ENCODE peak calls at places on chromosomes 13 and 19, in eight cellular contexts. One of them, this sample, is unnamed.

GRCh38 chr19:50492303-50493052 is 15.8 kb upstream of the GARIN5A start:
- DNase-seq in mucosa of descending colon: no peak
- DNase-seq in fibroblast of lung: no peak
- DNase-seq in AG10803: no peak
- DNase-seq in pancreas: no peak
- DNase-seq in AG04450: no peak
- DNase-seq in HFF-Myc: no peak
- DNase-seq in brain microvascular endothelial cell: no peak
- DNase-seq in this sample: peak; percentile 69

GRCh38 chr13:20230913-20231838 is 943 bp downstream of the GJB6 start:
- DNase-seq in brain microvascular endothelial cell: no peak
- DNase-seq in HFF-Myc: no peak
- DNase-seq in fibroblast of lung: no peak
- DNase-seq in mucosa of descending colon: no peak
- DNase-seq in AG04450: no peak
- DNase-seq in AG10803: no peak
- DNase-seq in pancreas: no peak
- DNase-seq in this sample: peak; percentile 36

GRCh38 chr19:32206065-32206464 is 139.3 kb upstream of the ZNF507 start:
- DNase-seq in HFF-Myc: no peak
- DNase-seq in mucosa of descending colon: no peak
- DNase-seq in brain microvascular endothelial cell: no peak
- DNase-seq in AG10803: no peak
- DNase-seq in fibroblast of lung: no peak
- DNase-seq in AG04450: no peak
- DNase-seq in pancreas: no peak
- DNase-seq in this sample: no peak

GRCh38 chr19:8163781-8164180 is 14.4 kb upstream of the FBN3 start:
- DNase-seq in fibroblast of lung: peak; percentile 73
- DNase-seq in HFF-Myc: no peak
- DNase-seq in pancreas: no peak
- DNase-seq in brain microvascular endothelial cell: no peak
- DNase-seq in AG10803: no peak
- DNase-seq in AG04450: no peak
- DNase-seq in mucosa of descending colon: no peak
- DNase-seq in this sample: no peak

GRCh38 chr19:10259162-10259905 is 7.3 kb downstream of the MRPL4 start:
- DNase-seq in HFF-Myc: peak; percentile 70
- DNase-seq in pancreas: peak; percentile 75
- DNase-seq in fibroblast of lung: peak; percentile 80
- DNase-seq in mucosa of descending colon: peak; percentile 75
- DNase-seq in brain microvascular endothelial cell: peak; percentile 79
- DNase-seq in AG10803: peak; percentile 79
- DNase-seq in AG04450: peak; percentile 53
- DNase-seq in this sample: peak; percentile 100

GRCh38 chr19:32676186-32676894 is 692 bp downstream of the RGS9BP start:
- DNase-seq in pancreas: peak; percentile 12
- DNase-seq in AG04450: no peak
- DNase-seq in HFF-Myc: no peak
- DNase-seq in mucosa of descending colon: peak; percentile 69
- DNase-seq in AG10803: no peak
- DNase-seq in brain microvascular endothelial cell: no peak
- DNase-seq in fibroblast of lung: no peak
- DNase-seq in this sample: no peak

GRCh38 chr19:29323972-29324680 is 111.2 kb upstream of the UQCRFS1 start:
- DNase-seq in pancreas: no peak
- DNase-seq in AG10803: no peak
- DNase-seq in mucosa of descending colon: no peak
- DNase-seq in brain microvascular endothelial cell: no peak
- DNase-seq in fibroblast of lung: no peak
- DNase-seq in AG04450: no peak
- DNase-seq in HFF-Myc: no peak
- DNase-seq in this sample: no peak

GRCh38 chr19:6041991-6042421 is 64.1 kb upstream of the RANBP3 start:
- DNase-seq in fibroblast of lung: no peak
- DNase-seq in AG04450: no peak
- DNase-seq in AG10803: no peak
- DNase-seq in brain microvascular endothelial cell: no peak
- DNase-seq in pancreas: no peak
- DNase-seq in mucosa of descending colon: no peak
- DNase-seq in HFF-Myc: no peak
- DNase-seq in this sample: no peak

GRCh38 chr19:11797491-11797890 is 832 bp upstream of the ZNF491 start:
- DNase-seq in fibroblast of lung: peak; percentile 90
- DNase-seq in brain microvascular endothelial cell: peak; percentile 64
- DNase-seq in pancreas: peak; percentile 95
- DNase-seq in HFF-Myc: peak; percentile 80
- DNase-seq in AG10803: peak; percentile 90
- DNase-seq in mucosa of descending colon: peak; percentile 88
- DNase-seq in AG04450: peak; percentile 77
- DNase-seq in this sample: peak; percentile 89

GRCh38 chr13:25777509-25777908 is 274.3 kb downstream of the SHISA2 start:
- DNase-seq in brain microvascular endothelial cell: no peak
- DNase-seq in AG04450: no peak
- DNase-seq in pancreas: no peak
- DNase-seq in AG10803: no peak
- DNase-seq in fibroblast of lung: no peak
- DNase-seq in mucosa of descending colon: no peak
- DNase-seq in HFF-Myc: no peak
- DNase-seq in this sample: no peak

GRCh38 chr19:8489591-8490394 is 12.6 kb downstream of the PRAM1 start:
- DNase-seq in AG10803: no peak
- DNase-seq in brain microvascular endothelial cell: no peak
- DNase-seq in HFF-Myc: no peak
- DNase-seq in AG04450: no peak
- DNase-seq in fibroblast of lung: no peak
- DNase-seq in mucosa of descending colon: peak; percentile 25
- DNase-seq in pancreas: no peak
- DNase-seq in this sample: no peak

DNA sequence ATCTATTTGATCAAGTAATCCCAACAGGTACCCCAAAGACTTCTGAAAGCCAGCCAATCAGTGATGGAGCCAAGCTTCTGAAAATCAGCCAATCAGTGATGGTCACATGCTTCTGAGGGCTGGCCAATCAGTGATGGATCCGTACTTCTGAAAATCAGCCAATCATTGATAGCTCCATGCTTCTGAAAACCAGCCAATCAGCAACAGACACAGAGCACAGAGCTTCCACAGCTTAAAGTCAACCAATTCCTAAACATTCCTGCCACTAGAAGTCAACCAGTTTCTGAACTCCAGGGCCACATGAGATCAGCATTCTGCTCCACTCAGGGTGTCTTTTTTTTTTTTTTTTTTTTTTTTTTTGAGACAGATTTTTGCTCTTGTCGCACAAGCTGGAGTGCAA is 8.2 kb upstream of the HSD17B14 start:
- DNase-seq in pancreas: no peak
- DNase-seq in mucosa of descending colon: no peak
- DNase-seq in AG10803: peak; percentile 71
- DNase-seq in fibroblast of lung: peak; percentile 68
- DNase-seq in HFF-Myc: peak; percentile 39
- DNase-seq in AG04450: peak; percentile 16
- DNase-seq in brain microvascular endothelial cell: no peak
- DNase-seq in this sample: no peak
- TF ChIP-seq CTCF in pancreas: no peak
- TF ChIP-seq CTCF in mucosa of descending colon: no peak
- TF ChIP-seq CTCF in AG10803: peak; percentile 38
- TF ChIP-seq CTCF in fibroblast of lung: peak; percentile 18
- TF ChIP-seq CTCF in HFF-Myc: peak; percentile 11
- TF ChIP-seq CTCF in AG04450: peak; percentile 27
- TF ChIP-seq CTCF in brain microvascular endothelial cell: no peak
- TF ChIP-seq CTCF in this sample: no peak

GRCh38 chr13:24540236-24541126 is 27.9 kb upstream of the PARP4 start:
- DNase-seq in mucosa of descending colon: no peak
- DNase-seq in brain microvascular endothelial cell: no peak
- DNase-seq in fibroblast of lung: no peak
- DNase-seq in AG10803: no peak
- DNase-seq in HFF-Myc: no peak
- DNase-seq in AG04450: no peak
- DNase-seq in pancreas: no peak
- DNase-seq in this sample: peak; percentile 31
- TF ChIP-seq CTCF in mucosa of descending colon: no peak
- TF ChIP-seq CTCF in brain microvascular endothelial cell: peak; percentile 70
- TF ChIP-seq CTCF in fibroblast of lung: no peak
- TF ChIP-seq CTCF in AG10803: no peak
- TF ChIP-seq CTCF in HFF-Myc: peak; percentile 40
- TF ChIP-seq CTCF in AG04450: peak; percentile 17
- TF ChIP-seq CTCF in pancreas: no peak
- TF ChIP-seq CTCF in this sample: peak; percentile 40

DNA sequence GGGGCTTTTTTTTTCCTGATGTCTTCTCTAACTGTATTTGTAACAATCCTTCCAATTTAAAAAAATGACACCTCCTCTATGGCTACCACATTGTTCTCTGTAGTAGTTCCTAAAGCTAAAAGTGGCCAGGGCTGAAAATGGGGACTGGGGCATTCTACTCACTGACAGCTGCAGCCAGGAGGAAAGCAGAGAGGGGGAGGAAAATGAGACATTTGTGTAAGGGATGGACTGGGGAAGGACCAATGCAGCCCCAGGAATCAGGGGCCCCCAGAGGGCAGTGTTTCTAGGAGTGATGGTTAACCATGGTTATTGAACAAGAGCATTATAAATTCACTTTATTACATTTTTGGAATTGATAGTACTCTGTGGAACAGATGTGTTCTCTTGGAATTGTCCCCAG is 34.3 kb upstream of the C1QTNF9 start:
- DNase-seq in mucosa of descending colon: no peak
- DNase-seq in brain microvascular endothelial cell: no peak
- DNase-seq in fibroblast of lung: no peak
- DNase-seq in pancreas: no peak
- DNase-seq in AG04450: no peak
- DNase-seq in AG10803: no peak
- DNase-seq in HFF-Myc: no peak
- DNase-seq in this sample: no peak
- TF ChIP-seq CTCF in mucosa of descending colon: no peak
- TF ChIP-seq CTCF in brain microvascular endothelial cell: no peak
- TF ChIP-seq CTCF in fibroblast of lung: peak; percentile 4
- TF ChIP-seq CTCF in pancreas: no peak
- TF ChIP-seq CTCF in AG04450: peak; percentile 14
- TF ChIP-seq CTCF in AG10803: no peak
- TF ChIP-seq CTCF in HFF-Myc: no peak
- TF ChIP-seq CTCF in this sample: no peak

DNA sequence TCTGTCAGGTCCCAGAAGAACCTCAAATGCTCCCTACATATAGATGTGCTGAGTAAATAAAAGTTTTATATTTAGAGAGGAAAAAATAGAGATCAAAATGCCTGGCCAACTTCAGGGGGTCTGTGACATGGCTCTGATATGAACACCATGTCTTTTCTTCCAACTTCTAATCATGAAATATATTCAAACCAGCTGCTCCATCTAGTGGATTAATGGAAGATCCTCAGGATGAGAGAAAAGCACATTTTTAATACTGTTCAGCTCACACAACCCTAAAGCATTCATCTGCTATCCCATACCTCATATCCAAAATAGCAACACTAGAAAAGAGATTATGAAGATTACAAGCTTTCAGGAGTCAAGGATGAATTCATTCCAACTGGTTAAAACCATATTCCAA is 56.0 kb upstream of the DOCK9 start:
- DNase-seq in fibroblast of lung: peak; percentile 54
- DNase-seq in pancreas: no peak
- DNase-seq in HFF-Myc: no peak
- DNase-seq in AG10803: peak; percentile 36
- DNase-seq in mucosa of descending colon: no peak
- DNase-seq in brain microvascular endothelial cell: no peak
- DNase-seq in AG04450: no peak
- DNase-seq in this sample: no peak
- TF ChIP-seq CTCF in fibroblast of lung: peak; percentile 57
- TF ChIP-seq CTCF in pancreas: no peak
- TF ChIP-seq CTCF in HFF-Myc: peak; percentile 41
- TF ChIP-seq CTCF in AG10803: peak; percentile 73
- TF ChIP-seq CTCF in mucosa of descending colon: no peak
- TF ChIP-seq CTCF in brain microvascular endothelial cell: peak; percentile 51
- TF ChIP-seq CTCF in AG04450: peak; percentile 56
- TF ChIP-seq CTCF in this sample: peak; percentile 46

GRCh38 chr19:13825489-13826475 is 30.5 kb downstream of the ZSWIM4 start:
- DNase-seq in AG04450: no peak
- DNase-seq in HFF-Myc: no peak
- DNase-seq in mucosa of descending colon: peak; percentile 63
- DNase-seq in fibroblast of lung: no peak
- DNase-seq in AG10803: peak; percentile 20
- DNase-seq in brain microvascular endothelial cell: no peak
- DNase-seq in pancreas: no peak
- DNase-seq in this sample: no peak
- TF ChIP-seq CTCF in AG04450: no peak
- TF ChIP-seq CTCF in HFF-Myc: peak; percentile 7
- TF ChIP-seq CTCF in mucosa of descending colon: no peak
- TF ChIP-seq CTCF in fibroblast of lung: no peak
- TF ChIP-seq CTCF in AG10803: no peak
- TF ChIP-seq CTCF in brain microvascular endothelial cell: peak; percentile 42
- TF ChIP-seq CTCF in pancreas: no peak
- TF ChIP-seq CTCF in this sample: peak; percentile 19

GRCh38 chr19:45753548-45753947 is 15.5 kb downstream of the SIX5 start:
- DNase-seq in brain microvascular endothelial cell: no peak
- DNase-seq in AG10803: no peak
- DNase-seq in AG04450: no peak
- DNase-seq in pancreas: no peak
- DNase-seq in HFF-Myc: no peak
- DNase-seq in mucosa of descending colon: no peak
- DNase-seq in fibroblast of lung: no peak
- DNase-seq in this sample: no peak
- TF ChIP-seq CTCF in brain microvascular endothelial cell: peak; percentile 29
- TF ChIP-seq CTCF in AG10803: peak; percentile 19
- TF ChIP-seq CTCF in AG04450: peak; percentile 15
- TF ChIP-seq CTCF in pancreas: no peak
- TF ChIP-seq CTCF in HFF-Myc: peak; percentile 31
- TF ChIP-seq CTCF in mucosa of descending colon: no peak
- TF ChIP-seq CTCF in fibroblast of lung: no peak
- TF ChIP-seq CTCF in this sample: no peak

GRCh38 chr13:27918041-27918917 is 1.5 kb upstream of the PDX1 start:
- DNase-seq in AG10803: no peak
- DNase-seq in fibroblast of lung: no peak
- DNase-seq in pancreas: peak; percentile 68
- DNase-seq in mucosa of descending colon: no peak
- DNase-seq in AG04450: no peak
- DNase-seq in brain microvascular endothelial cell: no peak
- DNase-seq in HFF-Myc: no peak
- DNase-seq in this sample: peak; percentile 8
- TF ChIP-seq CTCF in AG10803: no peak
- TF ChIP-seq CTCF in fibroblast of lung: no peak
- TF ChIP-seq CTCF in pancreas: no peak
- TF ChIP-seq CTCF in mucosa of descending colon: no peak
- TF ChIP-seq CTCF in AG04450: no peak
- TF ChIP-seq CTCF in brain microvascular endothelial cell: no peak
- TF ChIP-seq CTCF in HFF-Myc: no peak
- TF ChIP-seq CTCF in this sample: no peak

GRCh38 chr13:21934309-21934708 is 263.4 kb downstream of the FGF9 start:
- DNase-seq in AG10803: no peak
- DNase-seq in brain microvascular endothelial cell: no peak
- DNase-seq in AG04450: no peak
- DNase-seq in mucosa of descending colon: no peak
- DNase-seq in fibroblast of lung: no peak
- DNase-seq in HFF-Myc: no peak
- DNase-seq in pancreas: no peak
- DNase-seq in this sample: no peak
- TF ChIP-seq CTCF in AG10803: no peak
- TF ChIP-seq CTCF in brain microvascular endothelial cell: no peak
- TF ChIP-seq CTCF in AG04450: no peak
- TF ChIP-seq CTCF in mucosa of descending colon: no peak
- TF ChIP-seq CTCF in fibroblast of lung: no peak
- TF ChIP-seq CTCF in HFF-Myc: no peak
- TF ChIP-seq CTCF in pancreas: no peak
- TF ChIP-seq CTCF in this sample: no peak

This sample was measured in activated CD8-positive, alpha-beta T cell treated with anti-CD3 and anti-CD28 coated beads for 36 hours.